ENCODE peak calls at places on chromosomes 7 and 10, in eight cellular contexts. One of them, this sample, is unnamed.

GRCh38 chr7:91710896-91711295 is 169.6 kb downstream of the MTERF1 start:
- DNase-seq in caudate nucleus: no peak
- DNase-seq in left cardiac atrium: no peak
- DNase-seq in T-helper 2 cell treated with Interferon-gamma antibody and Interleukin-4, amounts not matched to agents 5 μg/mL and 100 μg/mL, for 36 hours: no peak
- DNase-seq in endothelial cell: no peak
- DNase-seq in AG04450: no peak
- DNase-seq in heart right ventricle: no peak
- DNase-seq in HTR-8/SVneo: no peak
- DNase-seq in this sample: no peak

GRCh38 chr10:70595566-70596016 is 7.0 kb downstream of the PRF1 start:
- DNase-seq in endothelial cell: no peak
- DNase-seq in AG04450: no peak
- DNase-seq in T-helper 2 cell treated with Interferon-gamma antibody and Interleukin-4, amounts not matched to agents 5 μg/mL and 100 μg/mL, for 36 hours: no peak
- DNase-seq in heart right ventricle: no peak
- DNase-seq in HTR-8/SVneo: no peak
- DNase-seq in left cardiac atrium: no peak
- DNase-seq in caudate nucleus: no peak
- DNase-seq in this sample: no peak

GRCh38 chr7:16770657-16771329 is 17.2 kb downstream of the TSPAN13 start:
- DNase-seq in endothelial cell: no peak
- DNase-seq in heart right ventricle: no peak
- DNase-seq in left cardiac atrium: no peak
- DNase-seq in HTR-8/SVneo: no peak
- DNase-seq in AG04450: no peak
- DNase-seq in caudate nucleus: no peak
- DNase-seq in T-helper 2 cell treated with Interferon-gamma antibody and Interleukin-4, amounts not matched to agents 5 μg/mL and 100 μg/mL, for 36 hours: no peak
- DNase-seq in this sample: no peak

GRCh38 chr10:29174389-29174788 is 114.5 kb upstream of the LYZL1 start:
- DNase-seq in left cardiac atrium: no peak
- DNase-seq in HTR-8/SVneo: no peak
- DNase-seq in T-helper 2 cell treated with Interferon-gamma antibody and Interleukin-4, amounts not matched to agents 5 μg/mL and 100 μg/mL, for 36 hours: no peak
- DNase-seq in endothelial cell: no peak
- DNase-seq in heart right ventricle: no peak
- DNase-seq in caudate nucleus: no peak
- DNase-seq in AG04450: no peak
- DNase-seq in this sample: no peak

GRCh38 chr10:116287906-116288501 is 15.0 kb upstream of the GFRA1 start:
- DNase-seq in endothelial cell: peak
- DNase-seq in HTR-8/SVneo: no peak
- DNase-seq in heart right ventricle: no peak
- DNase-seq in left cardiac atrium: peak
- DNase-seq in T-helper 2 cell treated with Interferon-gamma antibody and Interleukin-4, amounts not matched to agents 5 μg/mL and 100 μg/mL, for 36 hours: no peak
- DNase-seq in AG04450: peak
- DNase-seq in caudate nucleus: no peak
- DNase-seq in this sample: no peak

GRCh38 chr10:79027147-79028055 is 41.4 kb upstream of the ZMIZ1 start:
- DNase-seq in heart right ventricle: no peak
- DNase-seq in T-helper 2 cell treated with Interferon-gamma antibody and Interleukin-4, amounts not matched to agents 5 μg/mL and 100 μg/mL, for 36 hours: no peak
- DNase-seq in AG04450: no peak
- DNase-seq in endothelial cell: no peak
- DNase-seq in HTR-8/SVneo: no peak
- DNase-seq in caudate nucleus: no peak
- DNase-seq in left cardiac atrium: peak
- DNase-seq in this sample: peak

GRCh38 chr10:7417103-7417623 is 6.3 kb upstream of the SFMBT2 start:
- DNase-seq in HTR-8/SVneo: no peak
- DNase-seq in heart right ventricle: no peak
- DNase-seq in caudate nucleus: no peak
- DNase-seq in AG04450: peak
- DNase-seq in T-helper 2 cell treated with Interferon-gamma antibody and Interleukin-4, amounts not matched to agents 5 μg/mL and 100 μg/mL, for 36 hours: no peak
- DNase-seq in left cardiac atrium: no peak
- DNase-seq in endothelial cell: no peak
- DNase-seq in this sample: no peak

GRCh38 chr7:47170516-47170915 is 411.4 kb downstream of the TNS3 start:
- DNase-seq in caudate nucleus: no peak
- DNase-seq in endothelial cell: no peak
- DNase-seq in T-helper 2 cell treated with Interferon-gamma antibody and Interleukin-4, amounts not matched to agents 5 μg/mL and 100 μg/mL, for 36 hours: no peak
- DNase-seq in left cardiac atrium: no peak
- DNase-seq in AG04450: no peak
- DNase-seq in heart right ventricle: no peak
- DNase-seq in HTR-8/SVneo: no peak
- DNase-seq in this sample: no peak

GRCh38 chr10:79392506-79393176 is 45.4 kb downstream of the PPIF start:
- DNase-seq in T-helper 2 cell treated with Interferon-gamma antibody and Interleukin-4, amounts not matched to agents 5 μg/mL and 100 μg/mL, for 36 hours: no peak
- DNase-seq in left cardiac atrium: peak
- DNase-seq in AG04450: no peak
- DNase-seq in heart right ventricle: peak
- DNase-seq in endothelial cell: no peak
- DNase-seq in HTR-8/SVneo: no peak
- DNase-seq in caudate nucleus: no peak
- DNase-seq in this sample: peak

GRCh38 chr7:123690550-123690949 is 34.9 kb downstream of the LMOD2 start:
- DNase-seq in AG04450: no peak
- DNase-seq in left cardiac atrium: no peak
- DNase-seq in caudate nucleus: no peak
- DNase-seq in HTR-8/SVneo: no peak
- DNase-seq in endothelial cell: no peak
- DNase-seq in T-helper 2 cell treated with Interferon-gamma antibody and Interleukin-4, amounts not matched to agents 5 μg/mL and 100 μg/mL, for 36 hours: no peak
- DNase-seq in heart right ventricle: no peak
- DNase-seq in this sample: no peak

GRCh38 chr10:124587811-124588211 is 126.2 kb downstream of the LHPP start:
- DNase-seq in left cardiac atrium: peak
- DNase-seq in caudate nucleus: no peak
- DNase-seq in endothelial cell: no peak
- DNase-seq in HTR-8/SVneo: no peak
- DNase-seq in T-helper 2 cell treated with Interferon-gamma antibody and Interleukin-4, amounts not matched to agents 5 μg/mL and 100 μg/mL, for 36 hours: no peak
- DNase-seq in heart right ventricle: no peak
- DNase-seq in AG04450: no peak
- DNase-seq in this sample: peak

GRCh38 chr10:49001861-49002675 is 62.4 kb upstream of the LRRC18 start:
- DNase-seq in T-helper 2 cell treated with Interferon-gamma antibody and Interleukin-4, amounts not matched to agents 5 μg/mL and 100 μg/mL, for 36 hours: no peak
- DNase-seq in heart right ventricle: peak
- DNase-seq in left cardiac atrium: peak
- DNase-seq in endothelial cell: no peak
- DNase-seq in AG04450: no peak
- DNase-seq in caudate nucleus: no peak
- DNase-seq in HTR-8/SVneo: no peak
- DNase-seq in this sample: no peak

GRCh38 chr10:132987671-132988571 is 45.6 kb upstream of the CFAP46 start:
- DNase-seq in T-helper 2 cell treated with Interferon-gamma antibody and Interleukin-4, amounts not matched to agents 5 μg/mL and 100 μg/mL, for 36 hours: no peak
- DNase-seq in caudate nucleus: no peak
- DNase-seq in left cardiac atrium: peak
- DNase-seq in AG04450: peak
- DNase-seq in endothelial cell: no peak
- DNase-seq in HTR-8/SVneo: no peak
- DNase-seq in heart right ventricle: no peak
- DNase-seq in this sample: no peak

GRCh38 chr7:113891828-113892227 is 27.0 kb downstream of the PPP1R3A start:
- DNase-seq in AG04450: peak
- DNase-seq in endothelial cell: no peak
- DNase-seq in HTR-8/SVneo: no peak
- DNase-seq in heart right ventricle: no peak
- DNase-seq in caudate nucleus: no peak
- DNase-seq in T-helper 2 cell treated with Interferon-gamma antibody and Interleukin-4, amounts not matched to agents 5 μg/mL and 100 μg/mL, for 36 hours: no peak
- DNase-seq in left cardiac atrium: no peak
- DNase-seq in this sample: no peak

GRCh38 chr10:3813267-3813666 is 28.3 kb upstream of the KLF6 start:
- DNase-seq in AG04450: no peak
- DNase-seq in HTR-8/SVneo: no peak
- DNase-seq in left cardiac atrium: no peak
- DNase-seq in heart right ventricle: no peak
- DNase-seq in endothelial cell: no peak
- DNase-seq in caudate nucleus: no peak
- DNase-seq in T-helper 2 cell treated with Interferon-gamma antibody and Interleukin-4, amounts not matched to agents 5 μg/mL and 100 μg/mL, for 36 hours: no peak
- DNase-seq in this sample: no peak

GRCh38 chr7:2042650-2043049 is 190.1 kb downstream of the MAD1L1 start:
- DNase-seq in AG04450: no peak
- DNase-seq in HTR-8/SVneo: no peak
- DNase-seq in endothelial cell: no peak
- DNase-seq in caudate nucleus: no peak
- DNase-seq in left cardiac atrium: no peak
- DNase-seq in T-helper 2 cell treated with Interferon-gamma antibody and Interleukin-4, amounts not matched to agents 5 μg/mL and 100 μg/mL, for 36 hours: no peak
- DNase-seq in heart right ventricle: no peak
- DNase-seq in this sample: peak

GRCh38 chr7:144391823-144392255 is 11.7 kb downstream of the NOBOX start:
- DNase-seq in AG04450: peak
- DNase-seq in caudate nucleus: no peak
- DNase-seq in HTR-8/SVneo: peak
- DNase-seq in heart right ventricle: no peak
- DNase-seq in left cardiac atrium: no peak
- DNase-seq in endothelial cell: no peak
- DNase-seq in T-helper 2 cell treated with Interferon-gamma antibody and Interleukin-4, amounts not matched to agents 5 μg/mL and 100 μg/mL, for 36 hours: no peak
- DNase-seq in this sample: peak

This sample was measured in sigmoid colon.